ENCODE peak calls at places on chromosomes 6 and 20, in four cellular contexts. M is fibroblast of lung, G is upper lobe of right lung, P is small intestine. Q is an unnamed sample.
A peak's percentile ranks its signal among the peaks of the same experiment; 100 is the strongest.

GRCh38 chr6:128882991-128883571 is at the start of gene LAMA2:
- DNase-seq in M (peak; percentile 78), G (peak; percentile 78), P (peak; percentile 5), Q (peak; percentile 68)

GRCh38 chr6:24376875-24377274 is 19.0 kb upstream of the DCDC2 start:
- DNase-seq in M (no peak), G (no peak), P (no peak), Q (no peak)

GRCh38 chr20:58375796-58376195 is 13.2 kb upstream of the VAPB start:
- DNase-seq in M (no peak), G (no peak), P (no peak), Q (no peak)

GRCh38 chr6:113009682-113010081 is 662.6 kb downstream of the RFPL4B start:
- DNase-seq in M (no peak), G (no peak), P (no peak), Q (no peak)

GRCh38 chr6:50998905-50999304 is 180.2 kb downstream of the TFAP2B start:
- DNase-seq in M (no peak), G (no peak), P (no peak), Q (no peak)

GRCh38 chr6:138370631-138371451 is 6.9 kb upstream of the SMIM28 start:
- DNase-seq in M (no peak), G (no peak), P (no peak), Q (no peak)

GRCh38 chr6:150248300-150248699 is 105.5 kb downstream of the PPP1R14C start:
- DNase-seq in M (no peak), G (no peak), P (no peak), Q (no peak)

GRCh38 chr20:20772492-20773047 is 60.1 kb upstream of the RALGAPA2 start:
- DNase-seq in M (no peak), G (no peak), P (no peak), Q (no peak)

GRCh38 chr6:27890351-27891299 is 21.6 kb downstream of the OR2B2 start:
- DNase-seq in M (peak; percentile 98), G (peak; percentile 74), P (peak; percentile 96), Q (no peak)

GRCh38 chr6:152220785-152221184 is 413.3 kb downstream of the ESR1 start:
- DNase-seq in M (peak; percentile 21), G (no peak), P (no peak), Q (no peak)

GRCh38 chr20:24842591-24843442 is 106.3 kb upstream of the CST7 start:
- DNase-seq in M (no peak), G (no peak), P (no peak), Q (no peak)

DNA sequence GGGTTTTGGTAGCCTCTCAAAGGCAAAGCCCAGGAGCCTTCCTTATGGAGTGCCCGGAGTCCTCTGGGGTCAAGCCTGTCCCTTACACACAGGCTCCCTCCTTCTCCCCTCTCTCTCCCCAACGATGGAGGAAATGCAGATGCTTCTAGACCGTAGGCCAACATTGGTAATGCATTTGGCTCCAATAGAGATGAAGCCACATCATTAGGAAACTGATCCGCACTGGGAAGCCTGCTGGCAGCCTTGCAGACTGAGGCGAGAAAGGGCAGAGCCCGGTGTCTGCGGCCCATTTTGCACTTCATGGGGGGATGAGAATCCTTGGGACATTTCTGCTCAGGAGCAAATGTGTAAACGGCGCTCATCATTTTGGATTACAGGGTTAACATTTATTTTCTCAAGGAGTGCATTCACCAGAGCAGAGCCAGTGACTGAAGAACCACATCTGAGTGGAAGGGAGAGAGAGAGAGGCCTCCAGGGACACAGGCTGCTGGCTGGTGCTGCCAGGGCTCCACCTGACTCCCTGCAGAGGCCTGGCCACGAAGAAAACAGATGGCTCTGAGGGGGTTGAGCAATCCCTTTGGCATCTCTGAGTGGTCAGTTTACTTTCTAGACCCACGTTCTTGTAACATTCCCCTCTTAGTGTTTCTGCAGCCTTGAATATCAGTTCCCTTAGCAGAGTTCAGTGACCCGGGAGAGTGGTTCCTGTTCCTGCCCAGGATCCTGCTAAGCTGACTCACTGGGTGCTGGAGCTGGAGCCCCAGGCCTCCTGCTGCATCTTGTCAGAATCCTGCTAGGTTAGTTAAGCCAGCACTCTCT is 4.4 kb upstream of the CST3 start:
- DNase-seq in M (peak; percentile 89), G (no peak), P (no peak), Q (no peak)
- H3K27ac ChIP-seq in M (no peak overlapping the region), G (no peak overlapping the region), P (no peak overlapping the region), Q (no peak overlapping the region)

GRCh38 chr6:140576004-140576555 is 1201.6 kb upstream of the CITED2 start:
- DNase-seq in M (no peak), G (no peak), P (no peak), Q (no peak)

GRCh38 chr6:140571139-140571538 is 1196.7 kb upstream of the CITED2 start:
- DNase-seq in M (no peak), G (no peak), P (no peak), Q (no peak)

GRCh38 chr6:140567469-140567868 is 1193.0 kb upstream of the CITED2 start:
- DNase-seq in M (no peak), G (no peak), P (no peak), Q (no peak)

GRCh38 chr6:140572129-140572528 is 1197.7 kb upstream of the CITED2 start:
- DNase-seq in M (peak; percentile 93), G (no peak), P (no peak), Q (no peak)

DNA sequence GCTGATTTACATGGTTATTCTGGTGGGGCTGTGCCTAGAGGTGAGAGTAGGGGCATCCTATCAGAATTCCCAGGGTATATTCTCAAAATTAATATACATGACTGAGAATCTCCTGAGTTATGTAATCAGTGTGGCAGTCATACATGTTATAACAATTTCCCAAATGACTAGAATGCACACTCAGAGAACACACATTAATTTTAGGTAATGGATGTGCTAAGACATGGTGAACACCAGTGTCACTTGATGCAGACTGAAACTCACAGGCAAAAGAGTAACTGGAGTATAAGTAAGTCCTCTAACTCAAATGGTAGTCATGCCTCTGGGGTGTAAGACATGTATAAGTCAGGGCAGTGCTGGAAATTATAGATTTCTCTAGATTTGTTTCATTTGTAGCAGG is 1198.4 kb upstream of the CITED2 start:
- DNase-seq in M (no peak), G (no peak), P (no peak), Q (no peak)
- H3K27ac ChIP-seq in M (peak overlapping the region; percentile 58), G (no peak overlapping the region), P (no peak overlapping the region), Q (no peak overlapping the region)

GRCh38 chr6:11232968-11233626 is 629 bp upstream of the NEDD9 start:
- DNase-seq in M (no peak), G (no peak), P (no peak), Q (no peak)

GRCh38 chr6:11233936-11234573 is 1.6 kb upstream of the NEDD9 start:
- DNase-seq in M (no peak), G (no peak), P (no peak), Q (no peak)

GRCh38 chr6:11235062-11235461 is 2.6 kb upstream of the NEDD9 start:
- DNase-seq in M (no peak), G (no peak), P (no peak), Q (no peak)

GRCh38 chr6:11236351-11236750 is 3.9 kb upstream of the NEDD9 start:
- DNase-seq in M (no peak), G (no peak), P (peak; percentile 79), Q (no peak)

GRCh38 chr6:11236915-11237314 is 4.4 kb upstream of the NEDD9 start:
- DNase-seq in M (no peak), G (no peak), P (no peak), Q (no peak)
- H3K27ac ChIP-seq in M (no peak overlapping the region), G (peak overlapping the region; percentile 67), P (no peak overlapping the region), Q (no peak overlapping the region)

GRCh38 chr6:111600154-111600553 is 5.5 kb downstream of the TRAF3IP2 start:
- DNase-seq in M (no peak), G (no peak), P (no peak), Q (no peak)
- H3K27ac ChIP-seq in M (no peak overlapping the region), G (peak overlapping the region; percentile 97), P (no peak overlapping the region), Q (no peak overlapping the region)

GRCh38 chr20:62774076-62774714 is 22.1 kb upstream of the MRGBP start:
- DNase-seq in M (no peak), G (no peak), P (no peak), Q (no peak)
- H3K27ac ChIP-seq in M (no peak overlapping the region), G (no peak overlapping the region), P (no peak overlapping the region), Q (no peak overlapping the region)

GRCh38 chr6:37972994-37973757 is 153.6 kb downstream of the ZFAND3 start:
- DNase-seq in M (peak; percentile 64), G (no peak), P (no peak), Q (no peak)
- H3K27ac ChIP-seq in M (no peak overlapping the region), G (no peak overlapping the region), P (no peak overlapping the region), Q (no peak overlapping the region)

GRCh38 chr6:31621991-31622390 is 1.5 kb downstream of the PRRC2A start:
- DNase-seq in M (no peak), G (no peak), P (peak; percentile 21), Q (no peak)
- H3K27ac ChIP-seq in M (peak overlapping the region; percentile 100), G (peak overlapping the region; percentile 97), P (no peak overlapping the region), Q (peak overlapping the region; percentile 96)

DNA sequence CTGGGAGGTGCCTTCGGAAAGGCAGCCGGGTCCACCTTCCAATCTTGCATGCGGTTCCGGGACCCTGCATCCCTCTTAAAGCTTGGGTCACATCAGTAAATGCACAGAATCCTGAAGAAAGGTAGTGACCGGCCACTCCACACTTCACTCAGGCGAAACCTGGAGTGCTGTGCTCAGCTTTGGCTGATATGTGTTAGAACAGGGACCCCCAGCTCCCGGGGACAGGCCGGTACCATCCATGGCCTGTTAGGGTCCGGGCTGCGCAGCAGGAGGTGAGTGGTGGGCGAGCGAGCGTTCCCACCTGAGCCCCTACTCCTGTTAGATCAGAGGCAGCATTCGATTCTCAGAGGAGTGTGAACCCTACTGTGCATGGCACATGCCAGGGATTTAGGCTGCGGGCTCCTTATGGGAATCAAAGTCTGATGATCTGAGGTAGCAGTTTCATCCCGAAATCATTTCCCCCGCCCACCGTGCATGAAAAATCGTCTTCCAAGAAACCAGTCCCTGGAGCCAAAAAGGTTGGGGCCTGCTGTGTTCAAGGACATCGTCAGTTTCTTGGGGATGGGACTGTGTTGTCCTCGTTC is 143.0 kb downstream of the ERMARD start:
- DNase-seq in M (no peak), G (no peak), P (no peak), Q (no peak)
- H3K27ac ChIP-seq in M (no peak overlapping the region), G (no peak overlapping the region), P (no peak overlapping the region), Q (no peak overlapping the region)

GRCh38 chr6:71402101-71402500 is 113.5 kb downstream of the OGFRL1 start:
- DNase-seq in M (no peak), G (no peak), P (no peak), Q (no peak)
- H3K27ac ChIP-seq in M (no peak overlapping the region), G (peak overlapping the region; percentile 17), P (no peak overlapping the region), Q (no peak overlapping the region)